ENCODE peak calls at places on chromosomes 2 and 18, in seven cellular contexts. R is NB4, M is upper lobe of right lung, B is cardiac muscle cell, J is breast epithelium, S is BE2C, G is cardiac fibroblast. I is an unnamed sample.

GRCh38 chr2:123808243-123808642 is 216.8 kb upstream of the CNTNAP5 start:
- DNase-seq in R (no peak), M (peak), B (no peak), J (no peak), S (no peak), G (no peak), I (peak)

GRCh38 chr2:128605931-128606330 is 287.3 kb upstream of the HS6ST1 start:
- DNase-seq in R (no peak), M (no peak), B (no peak), J (peak), S (no peak), G (no peak), I (peak)

GRCh38 chr2:166468124-166469024 is 25.7 kb downstream of the SCN7A start:
- DNase-seq in R (peak), M (no peak), B (no peak), J (no peak), S (no peak), G (peak), I (no peak)

GRCh38 chr18:78732273-78733210 is 247.1 kb upstream of the SALL3 start:
- DNase-seq in R (no peak), M (no peak), B (no peak), J (no peak), S (no peak), G (peak), I (no peak)

GRCh38 chr2:240588006-240588655 is 1.6 kb downstream of the CAPN10 start:
- DNase-seq in R (no peak), M (peak), B (no peak), J (no peak), S (no peak), G (no peak), I (peak)

GRCh38 chr2:102606353-102606752 is 13.0 kb upstream of the SLC9A2 start:
- DNase-seq in R (no peak), M (no peak), B (no peak), J (no peak), S (no peak), G (no peak), I (no peak)

GRCh38 chr2:48530033-48530804 is at the start of gene STON1:
- DNase-seq in R (peak), M (peak), B (peak), J (no peak), S (peak), G (peak), I (no peak)

GRCh38 chr2:221447310-221447709 is 124.8 kb downstream of the EPHA4 start:
- DNase-seq in R (no peak), M (no peak), B (peak), J (no peak), S (no peak), G (peak), I (no peak)

GRCh38 chr2:232926448-232927040 is 56.5 kb downstream of the SNORC start:
- DNase-seq in R (no peak), M (no peak), B (no peak), J (no peak), S (no peak), G (no peak), I (no peak)

GRCh38 chr18:56112013-56112749 is 524.2 kb upstream of the TCF4 start:
- DNase-seq in R (no peak), M (no peak), B (no peak), J (no peak), S (no peak), G (peak), I (no peak)

GRCh38 chr18:12283256-12283655 is 24.8 kb upstream of the TUBB6 start:
- DNase-seq in R (peak), M (no peak), B (peak), J (no peak), S (no peak), G (peak), I (no peak)

GRCh38 chr2:20509766-20510490 is 63.1 kb downstream of the RHOB start:
- DNase-seq in R (no peak), M (peak), B (peak), J (peak), S (peak), G (peak), I (no peak)

GRCh38 chr2:31764169-31764568 is 183.4 kb upstream of the SRD5A2 start:
- DNase-seq in R (no peak), M (no peak), B (no peak), J (no peak), S (no peak), G (no peak), I (no peak)

GRCh38 chr18:10346786-10347415 is 107.5 kb upstream of the APCDD1 start:
- DNase-seq in R (no peak), M (no peak), B (no peak), J (no peak), S (no peak), G (no peak), I (no peak)

GRCh38 chr2:45745231-45745630 is 93.8 kb downstream of the PRKCE start:
- DNase-seq in R (no peak), M (no peak), B (no peak), J (no peak), S (no peak), G (no peak), I (no peak)

GRCh38 chr2:86302320-86302719 is 35.1 kb downstream of the REEP1 start:
- DNase-seq in R (no peak), M (no peak), B (no peak), J (no peak), S (no peak), G (peak), I (no peak)

GRCh38 chr18:63997606-63998005 is 27.7 kb downstream of the SERPINB8 start:
- DNase-seq in R (no peak), M (no peak), B (no peak), J (no peak), S (no peak), G (no peak), I (no peak)

GRCh38 chr18:57738078-57738477 is 65.0 kb downstream of the ATP8B1 start:
- DNase-seq in R (no peak), M (no peak), B (no peak), J (no peak), S (no peak), G (no peak), I (no peak)

GRCh38 chr2:70947556-70948184 is 12.0 kb downstream of the ATP6V1B1 start:
- DNase-seq in R (no peak), M (peak), B (no peak), J (peak), S (no peak), G (peak), I (no peak)

GRCh38 chr18:74316257-74317180 is 880 bp downstream of the C18orf63 start:
- DNase-seq in R (no peak), M (no peak), B (peak), J (no peak), S (no peak), G (peak), I (peak)

GRCh38 chr2:207188601-207189000 is 22.9 kb upstream of the KLF7 start:
- DNase-seq in R (no peak), M (no peak), B (no peak), J (no peak), S (no peak), G (peak), I (no peak)

GRCh38 chr18:79912409-79912991 is 39.0 kb downstream of the SLC66A2 start:
- DNase-seq in R (no peak), M (no peak), B (no peak), J (peak), S (no peak), G (peak), I (peak)

GRCh38 chr2:96839875-96840850 is 3.7 kb downstream of the ANKRD23 start:
- DNase-seq in R (no peak), M (no peak), B (no peak), J (no peak), S (no peak), G (no peak), I (peak)

GRCh38 chr2:11281221-11281620 is 63.2 kb downstream of the ROCK2 start:
- DNase-seq in R (no peak), M (no peak), B (no peak), J (no peak), S (no peak), G (no peak), I (no peak)

GRCh38 chr2:16294791-16295190 is 354.4 kb downstream of the MYCN start:
- DNase-seq in R (no peak), M (no peak), B (no peak), J (no peak), S (peak), G (no peak), I (no peak)

GRCh38 chr2:68000170-68000825 is 62.5 kb downstream of the C1D start:
- DNase-seq in R (no peak), M (no peak), B (no peak), J (no peak), S (no peak), G (no peak), I (no peak)

GRCh38 chr2:112181571-112182290 is 43.5 kb downstream of the FBLN7 start:
- DNase-seq in R (no peak), M (no peak), B (peak), J (no peak), S (no peak), G (no peak), I (no peak)

GRCh38 chr18:30971338-30971956 is 71.1 kb downstream of the DSC3 start:
- DNase-seq in R (peak), M (no peak), B (peak), J (no peak), S (no peak), G (peak), I (no peak)

GRCh38 chr18:36496022-36496421 is 198.5 kb downstream of the FHOD3 start:
- DNase-seq in R (no peak), M (no peak), B (no peak), J (no peak), S (no peak), G (peak), I (no peak)

GRCh38 chr2:39435974-39436591 is 1.0 kb downstream of the MAP4K3 start:
- DNase-seq in R (no peak), M (no peak), B (peak), J (no peak), S (no peak), G (peak), I (no peak)

GRCh38 chr2:45218931-45219339 is 209.7 kb upstream of the SIX2 start:
- DNase-seq in R (no peak), M (peak), B (no peak), J (no peak), S (no peak), G (no peak), I (no peak)

GRCh38 chr2:48249631-48250473 is 280.1 kb upstream of the STON1 start:
- DNase-seq in R (peak), M (no peak), B (no peak), J (no peak), S (no peak), G (peak), I (no peak)

GRCh38 chr2:48165066-48165753 is 258.9 kb upstream of the FBXO11 start:
- DNase-seq in R (no peak), M (no peak), B (peak), J (no peak), S (no peak), G (peak), I (no peak)

GRCh38 chr2:66426250-66427064 is 8.5 kb upstream of the MEIS1 start:
- DNase-seq in R (no peak), M (no peak), B (peak), J (no peak), S (no peak), G (no peak), I (no peak)

GRCh38 chr2:176496756-176497155 is 227.5 kb downstream of the MTX2 start:
- DNase-seq in R (no peak), M (no peak), B (no peak), J (no peak), S (no peak), G (no peak), I (no peak)

GRCh38 chr18:50307738-50308470 is 20.4 kb upstream of the CXXC1 start:
- DNase-seq in R (peak), M (peak), B (peak), J (peak), S (peak), G (peak), I (no peak)

GRCh38 chr2:112095654-112096053 is 40.6 kb downstream of the TMEM87B start:
- DNase-seq in R (no peak), M (no peak), B (no peak), J (no peak), S (no peak), G (no peak), I (no peak)

GRCh38 chr2:160087854-160088745 is 25.7 kb upstream of the PLA2R1 start:
- DNase-seq in R (peak), M (no peak), B (no peak), J (no peak), S (peak), G (peak), I (no peak)
- TF ChIP-seq CTCF in R (no peak), M (peak), B (peak), J (no peak), S (peak), G (peak), I (peak)

GRCh38 chr2:177691177-177691576 is 298.6 kb downstream of the AGPS start:
- DNase-seq in R (no peak), M (no peak), B (no peak), J (no peak), S (no peak), G (no peak), I (no peak)
- TF ChIP-seq CTCF in R (no peak), M (no peak), B (no peak), J (no peak), S (no peak), G (no peak), I (no peak)

DNA sequence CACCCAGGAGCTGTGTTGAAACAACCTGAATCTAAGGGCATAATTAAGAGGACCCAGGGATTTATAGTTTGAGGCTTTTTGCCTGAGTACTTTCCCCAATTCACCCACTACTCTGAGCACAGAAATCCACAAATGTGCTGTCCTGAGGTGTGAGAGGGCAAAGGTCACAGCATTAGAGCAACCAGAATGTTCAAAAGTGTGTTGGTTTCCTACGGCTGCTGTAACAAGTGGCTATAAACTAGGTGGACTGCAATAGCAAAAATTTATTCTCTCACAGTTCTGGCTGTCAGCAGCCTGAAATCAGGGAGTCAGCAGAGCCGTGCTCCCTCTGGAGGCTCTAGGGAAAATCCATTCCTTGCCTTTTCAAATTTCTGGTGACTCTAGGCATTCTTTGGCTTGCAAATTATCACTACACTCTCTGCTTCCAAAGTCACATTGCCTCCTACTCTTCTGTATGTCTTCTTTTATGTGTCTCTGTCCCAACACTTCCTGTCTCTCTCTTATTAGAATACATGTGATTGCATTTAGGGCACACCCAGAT is 91.3 kb upstream of the TACR1 start:
- DNase-seq in R (no peak), M (no peak), B (peak), J (no peak), S (no peak), G (peak), I (no peak)
- TF ChIP-seq CTCF in R (no peak), M (peak), B (peak), J (no peak), S (peak), G (peak), I (peak)

GRCh38 chr2:63660060-63660459 is 71.3 kb downstream of the MDH1 start:
- DNase-seq in R (no peak), M (no peak), B (no peak), J (no peak), S (no peak), G (no peak), I (no peak)
- TF ChIP-seq CTCF in R (no peak), M (no peak), B (no peak), J (no peak), S (no peak), G (no peak), I (no peak)

DNA sequence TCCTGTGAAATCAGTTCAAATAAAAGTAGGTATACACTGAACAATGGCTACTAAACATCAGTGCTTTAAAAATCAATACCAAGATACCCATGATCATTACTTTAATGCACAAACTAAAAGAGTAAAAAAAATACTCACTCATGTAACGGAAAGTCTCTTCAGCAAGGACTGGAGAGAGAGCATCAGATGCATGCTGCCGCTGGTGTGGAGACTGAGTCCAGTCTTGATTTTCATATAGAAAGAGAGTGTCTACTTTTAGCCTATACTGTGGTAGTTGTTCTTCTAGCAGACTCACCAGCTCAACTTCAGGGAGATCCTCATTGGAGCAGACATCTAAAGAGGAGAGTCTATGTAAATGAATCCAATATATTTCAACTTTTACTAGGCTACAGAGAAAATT is 44.0 kb downstream of the TRAK2 start:
- DNase-seq in R (no peak), M (no peak), B (no peak), J (no peak), S (no peak), G (no peak), I (no peak)
- TF ChIP-seq CTCF in R (no peak), M (no peak), B (no peak), J (no peak), S (no peak), G (no peak), I (no peak)

GRCh38 chr2:163697846-163698637 is 37.8 kb downstream of the FIGN start:
- DNase-seq in R (no peak), M (no peak), B (no peak), J (no peak), S (no peak), G (no peak), I (no peak)
- TF ChIP-seq CTCF in R (no peak), M (no peak), B (no peak), J (no peak), S (no peak), G (no peak), I (no peak)

DNA sequence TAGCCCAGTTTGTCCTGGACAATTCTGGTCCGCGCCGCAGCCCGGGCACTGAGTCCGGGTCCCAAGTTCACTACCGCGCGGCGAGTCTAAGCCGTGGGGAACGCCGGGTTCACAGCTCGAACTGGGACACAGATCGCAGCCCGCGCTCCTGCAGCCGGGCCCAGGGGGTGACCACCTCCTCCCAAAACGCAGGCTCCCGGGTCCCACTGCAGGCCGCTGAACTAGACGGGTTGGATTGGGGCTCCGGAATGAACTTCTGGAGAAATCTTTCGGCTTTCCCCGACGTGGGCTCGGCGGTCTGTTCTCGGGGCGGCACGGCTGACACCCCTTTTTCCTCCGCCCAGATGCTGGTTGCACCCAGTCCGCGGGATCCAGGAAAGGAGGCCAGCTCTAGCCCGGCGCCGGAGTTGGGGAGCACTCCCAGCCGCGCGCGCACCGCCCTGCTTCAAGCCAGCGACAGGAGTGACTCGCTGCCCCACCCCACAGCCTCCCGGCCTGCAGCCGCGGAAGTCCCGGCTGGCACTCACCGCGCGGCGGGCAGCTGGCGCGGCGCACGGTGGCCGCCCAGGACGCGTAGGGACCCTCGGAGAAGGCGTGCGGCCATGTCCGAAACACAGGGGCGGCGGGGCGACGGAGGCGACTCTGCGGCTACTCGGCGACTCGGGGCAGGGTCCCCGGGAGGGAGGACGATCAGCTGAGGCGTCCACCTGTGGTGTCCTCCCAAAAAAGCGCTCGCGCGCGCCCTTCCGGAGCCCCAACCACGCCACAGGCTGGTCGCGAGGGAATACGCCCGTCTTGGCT is at the start of gene ACADL:
- DNase-seq in R (peak), M (peak), B (peak), J (peak), S (peak), G (peak), I (no peak)
- TF ChIP-seq CTCF in R (no peak), M (no peak), B (no peak), J (no peak), S (no peak), G (no peak), I (no peak)

DNA sequence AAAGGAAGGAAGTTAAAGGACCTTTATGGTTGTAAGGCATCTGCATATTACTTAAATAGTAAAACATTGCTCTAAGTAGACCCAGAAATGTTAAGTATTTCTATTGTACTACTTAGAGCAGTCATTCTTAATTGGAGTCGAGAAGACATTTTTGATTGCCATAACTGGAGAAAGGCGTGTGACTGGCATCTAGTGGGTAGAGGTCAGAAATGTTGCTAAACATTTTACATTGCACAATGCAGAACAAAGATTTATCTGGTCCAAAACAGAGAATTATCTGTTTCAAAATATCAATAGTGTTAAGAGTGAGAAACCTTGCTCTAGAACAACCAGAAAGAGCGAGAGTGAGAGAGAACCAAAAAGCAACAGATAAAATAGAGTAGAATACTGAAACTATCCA is 23.3 kb upstream of the ROCK1 start:
- DNase-seq in R (peak), M (no peak), B (no peak), J (no peak), S (no peak), G (peak), I (no peak)
- TF ChIP-seq CTCF in R (peak), M (peak), B (peak), J (peak), S (peak), G (peak), I (peak)

DNA sequence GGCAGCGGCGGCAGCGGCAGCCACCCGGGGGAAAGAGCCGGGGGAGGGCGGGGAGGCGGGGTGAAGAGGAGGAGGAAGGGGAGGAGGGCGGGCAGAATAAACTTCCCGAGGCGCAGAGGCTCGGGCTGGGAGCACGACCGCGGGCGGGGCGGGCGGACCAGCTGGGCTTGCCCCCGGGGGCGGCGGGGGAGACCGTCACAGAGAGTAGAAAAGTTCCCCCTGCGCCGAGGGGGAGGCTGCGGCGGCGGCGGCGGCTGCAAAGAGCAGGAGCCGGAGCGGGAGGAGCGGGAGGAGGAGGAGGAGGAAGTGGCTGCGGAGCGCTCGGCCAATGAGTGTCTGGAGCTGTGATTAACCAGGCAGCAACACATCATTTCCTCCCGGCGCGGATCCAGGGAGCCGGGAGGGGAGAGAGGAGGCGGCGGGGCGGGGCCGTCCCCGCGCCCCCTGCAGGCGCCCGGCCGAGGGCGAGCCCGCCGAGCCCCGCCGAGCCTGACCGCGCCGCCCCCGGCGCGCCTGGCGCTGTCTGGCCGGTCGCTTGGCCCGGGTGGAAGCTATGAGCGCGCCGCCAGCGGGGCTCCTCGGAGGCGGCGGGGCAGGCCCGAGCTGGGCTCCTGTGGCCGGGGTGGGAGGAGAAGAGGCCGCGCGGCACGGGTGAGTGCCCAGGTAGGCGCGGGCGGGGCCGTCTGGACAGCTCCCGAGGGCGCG is at the start of gene ACVR1:
- DNase-seq in R (peak), M (peak), B (peak), J (peak), S (peak), G (peak), I (peak)
- TF ChIP-seq CTCF in R (peak), M (peak), B (peak), J (peak), S (peak), G (peak), I (peak)

I was measured in chondrocyte.